ENCODE peak calls at places on chromosomes 6 and 20, in five cellular contexts. G is stimulated activated naive CD8-positive, alpha-beta T cell treated with anti-CD3 and anti-CD28 coated beads, Interleukin-15, amount 100 ng/mL, for 72 hours; L is RPMI8226; Y is lower leg skin; D is PC-3. J is an unnamed sample.

GRCh38 chr20:44211177-44212039 is 837 bp upstream of the OSER1 start:
- DNase-seq in G (no peak), L (peak), Y (peak), D (no peak), J (no peak)

GRCh38 chr6:133983099-133983939 is 30.3 kb downstream of the TBPL1 start:
- DNase-seq in G (no peak), L (no peak), Y (no peak), D (peak), J (peak)

GRCh38 chr6:14074723-14075503 is 42.7 kb upstream of the CD83 start:
- DNase-seq in G (no peak), L (peak), Y (no peak), D (peak), J (no peak)

GRCh38 chr20:49854190-49854875 is 41.7 kb downstream of the SLC9A8 start:
- DNase-seq in G (no peak), L (no peak), Y (no peak), D (no peak), J (no peak)

GRCh38 chr20:63860325-63861051 is 810 bp upstream of the ABHD16B start:
- DNase-seq in G (no peak), L (no peak), Y (no peak), D (no peak), J (no peak)

GRCh38 chr6:88472731-88473130 is 306.6 kb upstream of the CNR1 start:
- DNase-seq in G (no peak), L (no peak), Y (no peak), D (no peak), J (no peak)

GRCh38 chr20:35283441-35284266 is 918 bp downstream of the EIF6 start:
- DNase-seq in G (no peak), L (no peak), Y (no peak), D (no peak), J (no peak)

GRCh38 chr6:168004023-168004422 is 6.6 kb downstream of the KIF25 start:
- DNase-seq in G (no peak), L (no peak), Y (peak), D (no peak), J (no peak)

GRCh38 chr6:112086744-112087135 is 542 bp downstream of the TUBE1 start:
- DNase-seq in G (no peak), L (peak), Y (no peak), D (peak), J (peak)

GRCh38 chr6:111220383-111221031 is 133.2 kb downstream of the SLC16A10 start:
- DNase-seq in G (no peak), L (no peak), Y (no peak), D (no peak), J (no peak)

GRCh38 chr6:44606506-44606905 is 219.0 kb downstream of the CDC5L start:
- DNase-seq in G (no peak), L (peak), Y (peak), D (no peak), J (no peak)

GRCh38 chr6:33279971-33280511 is 3.1 kb downstream of the B3GALT4 start:
- DNase-seq in G (no peak), L (peak), Y (no peak), D (peak), J (peak)

GRCh38 chr20:33693274-33693673 is 7.1 kb upstream of the E2F1 start:
- DNase-seq in G (no peak), L (no peak), Y (no peak), D (no peak), J (no peak)

GRCh38 chr6:73521351-73522254 is 771 bp upstream of the EEF1A1 start:
- DNase-seq in G (no peak), L (peak), Y (peak), D (peak), J (no peak)

GRCh38 chr20:60210779-60211617 is 252.8 kb downstream of the CDH26 start:
- DNase-seq in G (peak), L (peak), Y (peak), D (peak), J (no peak)

GRCh38 chr6:44054635-44055559 is 72.4 kb downstream of the MRPL14 start:
- DNase-seq in G (no peak), L (no peak), Y (no peak), D (no peak), J (no peak)

GRCh38 chr6:48183816-48184215 is 72.8 kb upstream of the PTCHD4 start:
- DNase-seq in G (no peak), L (no peak), Y (no peak), D (no peak), J (no peak)

GRCh38 chr6:113632220-113632864 is 224.8 kb upstream of the MARCKS start:
- DNase-seq in G (peak), L (peak), Y (peak), D (peak), J (peak)

GRCh38 chr6:34465551-34466241 is at the start of gene PACSIN1:
- DNase-seq in G (no peak), L (peak), Y (no peak), D (peak), J (peak)

J was measured in PC-9.